ENCODE peak calls at places on chromosomes 5 and 9, in eight cellular contexts. E, L, C, Z, Q, N, K and T are unnamed samples.

GRCh38 chr9:120715331-120715924 is 1.2 kb upstream of the MEGF9 start:
- DNase-seq in Q (no peak), C (peak), K (peak), L (peak), Z (peak), N (no peak), E (no peak), T (peak)

GRCh38 chr5:97986069-97986468 is 787.4 kb upstream of the RGMB start:
- DNase-seq in E (no peak), Z (no peak), K (no peak), N (no peak), L (no peak), C (no peak), Q (no peak), T (no peak)

GRCh38 chr5:93422652-93423332 is 158.2 kb downstream of the NR2F1-AS1 start:
- DNase-seq in Z (peak), C (no peak), N (no peak), K (no peak), E (no peak), L (no peak), Q (no peak), T (no peak)

GRCh38 chr5:132176987-132177386 is 50.7 kb downstream of the P4HA2 start:
- DNase-seq in K (no peak), E (no peak), Q (peak), Z (no peak), L (no peak), C (no peak), N (peak), T (no peak)

GRCh38 chr9:71812385-71812784 is 44.1 kb upstream of the CEMIP2 start:
- DNase-seq in C (no peak), N (no peak), Q (no peak), E (no peak), L (no peak), K (no peak), Z (no peak), T (no peak)

GRCh38 chr5:13477118-13477737 is 467.3 kb downstream of the DNAH5 start:
- DNase-seq in E (no peak), L (peak), K (no peak), C (no peak), N (no peak), Q (no peak), Z (no peak), T (no peak)

GRCh38 chr5:127521138-127521770 is 3.8 kb downstream of the PRRC1 start:
- DNase-seq in Q (no peak), K (no peak), E (no peak), L (no peak), C (no peak), N (no peak), Z (no peak), T (no peak)

GRCh38 chr5:593511-593910 is 18.6 kb upstream of the CEP72 start:
- DNase-seq in K (peak), E (no peak), C (peak), N (no peak), Z (no peak), L (no peak), Q (no peak), T (no peak)

GRCh38 chr9:131641618-131642495 is 96.5 kb downstream of the PRRT1B start:
- DNase-seq in N (no peak), Q (no peak), Z (no peak), E (no peak), C (peak), K (no peak), L (no peak), T (peak)

GRCh38 chr5:172544371-172545120 is 90.2 kb upstream of the SH3PXD2B start:
- DNase-seq in Z (no peak), E (no peak), C (peak), Q (no peak), K (no peak), N (no peak), L (no peak), T (no peak)

DNA sequence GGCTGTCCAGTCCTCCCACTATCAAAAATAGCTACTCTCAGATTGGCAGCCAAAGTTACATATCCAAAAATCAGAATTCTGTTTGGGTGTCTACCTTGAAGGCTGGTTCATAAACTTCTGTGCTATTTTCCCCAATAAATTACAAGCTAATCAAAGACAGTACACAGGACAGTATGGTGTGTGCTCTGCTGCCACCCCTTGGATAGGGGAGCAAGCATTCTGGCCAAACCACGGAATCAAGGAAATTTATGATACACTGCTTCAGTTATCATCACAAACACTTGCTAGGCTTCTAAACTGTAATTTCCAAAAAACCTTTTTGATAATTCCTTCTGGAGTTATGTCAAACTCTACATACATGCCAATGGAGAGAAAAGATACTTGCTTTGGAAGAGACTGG is 15.9 kb downstream of the ETF1 start:
- DNase-seq in Z (no peak), K (no peak), E (no peak), C (no peak), N (no peak), Q (no peak), L (no peak), T (no peak)
- TF ChIP-seq CTCF in Z (no peak), K (no peak), E (no peak), C (no peak), N (no peak), Q (no peak), L (no peak), T (no peak)

GRCh38 chr9:129597355-129598088 is 23.4 kb downstream of the C9orf50 start:
- DNase-seq in L (no peak), N (peak), K (no peak), Z (peak), Q (peak), E (peak), C (peak), T (peak)

GRCh38 chr9:129594632-129595031 is 26.3 kb downstream of the C9orf50 start:
- DNase-seq in K (no peak), Z (no peak), N (no peak), Q (no peak), E (no peak), C (no peak), L (no peak), T (no peak)

GRCh38 chr9:129595323-129595741 is 25.6 kb downstream of the C9orf50 start:
- DNase-seq in Q (no peak), K (no peak), E (no peak), L (no peak), N (no peak), C (no peak), Z (no peak), T (no peak)

GRCh38 chr9:129596541-129597328 is 24.2 kb downstream of the C9orf50 start:
- DNase-seq in Z (peak), E (peak), Q (no peak), N (no peak), K (no peak), C (peak), L (no peak), T (peak)

DNA sequence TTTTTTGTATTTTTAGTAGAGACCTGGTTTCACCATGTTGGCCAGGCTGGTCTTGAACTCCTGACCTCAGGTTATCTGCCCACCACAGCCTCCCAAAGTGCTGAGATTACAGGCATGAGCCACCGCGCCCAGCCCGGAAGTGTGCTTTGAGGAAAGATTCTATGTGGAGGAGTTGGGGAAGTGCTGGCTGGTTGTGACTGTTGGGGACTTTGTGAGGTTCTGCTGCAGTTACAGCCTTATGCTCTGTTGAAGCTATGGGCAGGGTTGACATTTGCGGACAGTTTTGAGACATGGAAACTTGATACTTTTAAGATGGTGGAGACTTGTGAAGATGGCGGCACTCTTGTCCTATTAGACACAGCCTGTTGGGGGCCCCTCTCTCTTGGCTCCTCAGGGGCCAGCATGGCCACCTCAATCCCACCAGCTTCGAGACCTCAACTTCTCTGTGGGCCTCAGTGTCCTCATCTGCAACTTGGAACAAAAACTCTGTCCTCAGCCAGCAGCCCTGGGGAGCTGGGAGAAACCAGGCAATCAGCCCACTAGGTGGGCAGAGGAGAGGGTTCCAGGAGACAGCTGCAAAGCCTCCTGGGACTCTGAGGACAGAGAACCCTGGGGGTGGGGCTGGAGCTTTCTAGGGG is 24.9 kb downstream of the C9orf50 start:
- DNase-seq in Q (no peak), L (no peak), N (no peak), E (no peak), Z (no peak), K (no peak), C (no peak), T (no peak)
- TF ChIP-seq CTCF in Q (no peak), L (no peak), N (no peak), E (no peak), Z (no peak), K (no peak), C (no peak), T (no peak)

GRCh38 chr5:94693043-94693822 is 74.8 kb downstream of the SLF1 start:
- DNase-seq in E (no peak), N (no peak), K (no peak), Z (peak), C (no peak), L (no peak), Q (no peak), T (no peak)
- TF ChIP-seq CTCF in E (peak), N (no peak), K (no peak), Z (peak), C (no peak), L (peak), Q (peak), T (no peak)

DNA sequence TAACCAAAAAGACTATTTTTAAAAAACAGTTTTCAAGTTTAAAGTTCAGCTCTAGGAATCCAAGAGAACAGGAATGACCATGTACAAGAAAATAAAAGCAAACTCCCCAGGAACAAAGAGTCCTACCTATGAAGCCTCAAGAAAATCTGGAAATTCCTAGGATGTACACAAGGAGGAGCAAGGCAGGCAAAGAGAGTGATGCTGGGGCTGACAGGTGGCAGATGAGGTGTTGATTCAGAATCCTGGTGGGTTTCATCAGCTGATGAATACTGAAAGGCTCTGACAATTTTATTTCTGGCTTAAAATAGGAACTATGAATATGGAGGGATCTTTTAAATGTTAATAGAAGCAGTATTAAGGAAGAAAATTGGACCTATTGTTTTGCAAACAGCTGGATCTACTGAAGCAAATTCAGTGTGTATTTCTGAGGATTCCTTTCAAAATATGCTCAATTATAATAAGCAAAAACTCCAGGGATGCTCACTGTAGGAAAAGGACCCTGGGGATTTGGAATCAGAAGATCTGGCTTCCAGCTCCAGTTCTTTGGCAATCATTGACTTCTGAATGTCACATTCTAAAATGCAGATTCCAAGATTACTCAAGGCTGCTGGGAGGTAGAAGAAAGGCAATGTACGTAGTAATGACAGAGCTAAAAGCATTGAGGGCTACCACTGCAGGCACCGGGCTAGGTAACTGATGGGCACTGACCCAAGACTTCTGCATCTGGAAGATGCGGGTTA is 28.0 kb upstream of the SH3RF2 start:
- DNase-seq in N (no peak), K (no peak), L (no peak), C (no peak), Q (no peak), Z (no peak), E (no peak), T (no peak)
- TF ChIP-seq CTCF in N (no peak), K (no peak), L (peak), C (no peak), Q (no peak), Z (peak), E (peak), T (no peak)

GRCh38 chr9:4548796-4549725 is 58.8 kb downstream of the SLC1A1 start:
- DNase-seq in C (no peak), K (no peak), Z (peak), E (peak), Q (no peak), L (no peak), N (peak), T (peak)
- TF ChIP-seq CTCF in C (no peak), K (no peak), Z (peak), E (peak), Q (peak), L (peak), N (no peak), T (no peak)

DNA sequence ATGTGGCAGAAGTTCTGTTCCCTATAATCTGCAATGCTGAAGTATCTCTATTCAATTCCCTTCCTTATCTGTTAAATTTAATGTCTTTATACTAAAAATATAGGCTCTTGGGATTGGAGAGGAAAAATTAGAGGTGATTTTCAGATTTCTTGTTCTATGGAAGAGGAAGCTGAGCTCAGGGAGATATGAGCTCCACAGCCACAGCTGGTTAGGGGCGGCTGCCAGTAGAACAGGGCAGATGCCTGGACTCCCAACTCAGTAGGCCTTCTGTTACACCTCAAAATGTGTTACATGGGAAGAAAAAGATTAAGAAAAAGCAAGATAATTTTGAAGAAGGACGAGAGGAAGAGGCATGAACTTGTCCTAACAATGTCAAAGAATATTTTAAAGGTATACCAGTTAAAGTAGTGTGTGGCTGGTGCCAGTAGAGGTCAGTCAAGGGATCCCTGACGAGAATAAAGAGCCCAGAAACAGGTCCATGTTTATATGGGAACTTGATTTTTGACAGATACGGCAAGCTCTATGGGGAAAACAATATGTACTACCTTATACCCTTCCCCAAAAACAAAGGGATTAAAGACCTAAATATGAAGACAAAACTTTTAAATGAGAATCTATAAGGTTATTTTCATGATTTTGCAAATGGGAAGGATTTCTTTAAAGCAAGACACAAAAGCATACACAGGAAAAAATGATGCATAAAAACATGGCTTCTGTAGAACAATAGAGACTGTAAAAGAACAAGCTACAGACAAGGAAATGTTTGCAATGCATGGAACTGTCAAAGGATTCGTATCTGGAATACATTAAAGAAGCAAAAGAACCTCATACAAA is 28.7 kb downstream of the DNAJC21 start:
- DNase-seq in C (no peak), E (no peak), N (peak), Q (peak), K (no peak), Z (peak), L (peak), T (no peak)
- TF ChIP-seq CTCF in C (no peak), E (peak), N (peak), Q (peak), K (no peak), Z (peak), L (peak), T (no peak)

DNA sequence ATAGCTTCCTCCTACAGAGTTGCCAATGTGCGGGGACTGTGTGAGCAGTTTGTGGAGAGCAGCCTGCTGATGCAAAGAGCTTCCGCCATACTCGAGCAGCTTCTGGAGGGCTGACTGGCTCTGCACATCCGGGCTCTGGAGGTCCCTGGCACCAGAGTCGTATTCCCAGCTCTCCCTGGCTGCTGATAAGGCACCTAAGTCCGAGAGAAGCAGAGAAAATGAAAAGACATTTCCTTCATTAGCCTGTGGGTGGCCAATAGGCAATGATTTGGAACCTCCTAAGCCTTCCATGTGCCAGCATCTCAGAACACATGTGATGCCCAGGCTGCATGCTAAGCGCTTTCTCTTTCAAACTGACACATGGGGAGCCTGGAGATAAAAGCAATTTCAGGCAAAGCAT is 94.3 kb downstream of the TSSK1B start:
- DNase-seq in K (no peak), E (no peak), C (no peak), L (no peak), Z (peak), Q (no peak), N (no peak), T (no peak)
- TF ChIP-seq CTCF in K (no peak), E (no peak), C (no peak), L (no peak), Z (no peak), Q (no peak), N (no peak), T (no peak)

GRCh38 chr9:35161713-35162604 is at the start of gene UNC13B:
- DNase-seq in Z (peak), L (peak), K (peak), E (peak), Q (peak), C (peak), N (peak), T (peak)
- TF ChIP-seq CTCF in Z (no peak), L (no peak), K (no peak), E (peak), Q (no peak), C (no peak), N (no peak), T (no peak)

DNA sequence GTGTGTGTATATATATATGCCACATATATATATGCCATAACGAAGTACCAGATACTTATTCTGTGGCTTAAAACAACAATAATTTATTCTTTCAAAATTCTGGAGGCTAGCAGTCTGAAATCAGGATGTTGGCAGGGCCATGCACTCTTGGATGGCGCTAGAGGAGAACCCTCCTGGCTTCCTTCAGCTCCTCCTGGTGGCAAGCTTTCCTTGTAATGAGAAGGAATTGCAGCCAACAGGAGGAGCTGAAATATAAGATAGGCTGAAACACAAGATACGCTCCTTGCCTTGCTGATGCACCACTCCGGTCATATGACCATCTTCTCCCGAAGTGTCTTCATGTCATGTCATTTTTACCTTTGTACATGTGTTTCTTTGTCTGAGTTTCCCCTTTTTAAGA is 368.1 kb upstream of the CTNND2 start:
- DNase-seq in C (no peak), Z (no peak), E (no peak), L (no peak), K (no peak), Q (no peak), N (no peak), T (no peak)
- TF ChIP-seq CTCF in C (no peak), Z (no peak), E (no peak), L (peak), K (no peak), Q (no peak), N (no peak), T (no peak)

DNA sequence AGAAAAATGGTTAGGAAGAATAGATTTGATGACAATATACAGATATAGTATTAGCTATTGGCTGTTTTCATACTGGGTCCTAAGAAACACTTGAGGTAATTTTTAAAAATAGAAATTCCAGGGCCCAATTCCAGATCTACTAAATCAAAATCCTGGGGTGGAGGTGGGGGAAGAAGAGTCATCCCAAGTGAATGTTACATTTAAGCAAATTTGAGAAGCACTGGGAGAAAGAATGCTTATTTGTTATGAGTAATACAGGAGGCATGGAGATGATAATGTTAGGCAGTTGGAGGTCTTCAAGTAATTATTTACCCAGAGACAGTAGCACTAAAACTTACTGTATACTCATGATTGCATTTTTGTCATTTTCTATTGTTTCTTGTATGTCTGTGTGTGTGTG is 93.0 kb upstream of the DAB2 start:
- DNase-seq in Z (no peak), N (no peak), K (no peak), L (no peak), Q (no peak), E (no peak), C (no peak), T (no peak)
- TF ChIP-seq CTCF in Z (no peak), N (no peak), K (no peak), L (no peak), Q (no peak), E (no peak), C (no peak), T (no peak)